ENCODE peak calls at places on chromosomes 6 and 20, in six cellular contexts. E is kidney, Y is stromal cell of bone marrow, Q is H4, G is substantia nigra, X is right lobe of liver. A is an unnamed sample.

GRCh38 chr20:34710568-34710839 is 6.4 kb downstream of the TP53INP2 start:
- DNase-seq in E (no peak), Y (no peak), Q (no peak), G (no peak), X (no peak), A (no peak)

GRCh38 chr20:49880177-49880576 is 35.2 kb downstream of the SPATA2 start:
- DNase-seq in E (no peak), Y (no peak), Q (no peak), G (no peak), X (no peak), A (peak)

GRCh38 chr20:50211065-50211464 is 20.4 kb downstream of the CEBPB start:
- DNase-seq in E (peak), Y (no peak), Q (no peak), G (no peak), X (no peak), A (no peak)

GRCh38 chr20:58787211-58788067 is 63.3 kb downstream of the GNAS-AS1 start:
- DNase-seq in E (peak), Y (no peak), Q (no peak), G (no peak), X (no peak), A (no peak)

GRCh38 chr6:138844203-138844602 is 48.3 kb downstream of the ECT2L start:
- DNase-seq in E (no peak), Y (no peak), Q (peak), G (no peak), X (no peak), A (peak)

GRCh38 chr6:17589402-17590116 is 10.5 kb upstream of the FAM8A1 start:
- DNase-seq in E (no peak), Y (peak), Q (peak), G (no peak), X (no peak), A (peak)

GRCh38 chr6:128742900-128743299 is 140.0 kb upstream of the LAMA2 start:
- DNase-seq in E (no peak), Y (no peak), Q (no peak), G (no peak), X (no peak), A (no peak)

GRCh38 chr6:107418118-107418517 is 41.2 kb downstream of the PDSS2 start:
- DNase-seq in E (no peak), Y (no peak), Q (no peak), G (no peak), X (no peak), A (no peak)

GRCh38 chr20:21702553-21703467 is 2.7 kb upstream of the PAX1 start:
- DNase-seq in E (peak), Y (no peak), Q (peak), G (peak), X (peak), A (no peak)

GRCh38 chr6:117919775-117920492 is 12.9 kb downstream of the SLC35F1 start:
- DNase-seq in E (peak), Y (no peak), Q (no peak), G (peak), X (peak), A (no peak)

GRCh38 chr6:105726902-105727655 is 324.2 kb upstream of the PREP start:
- DNase-seq in E (no peak), Y (no peak), Q (no peak), G (no peak), X (no peak), A (no peak)

GRCh38 chr6:151209071-151209831 is 30.5 kb upstream of the AKAP12 start:
- DNase-seq in E (no peak), Y (no peak), Q (peak), G (no peak), X (no peak), A (no peak)

GRCh38 chr6:139386404-139386803 is 12.0 kb upstream of the CITED2 start:
- DNase-seq in E (no peak), Y (no peak), Q (no peak), G (no peak), X (no peak), A (no peak)

GRCh38 chr6:106519460-106520394 is 109.6 kb downstream of the RTN4IP1 start:
- DNase-seq in E (peak), Y (peak), Q (peak), G (peak), X (no peak), A (peak)

GRCh38 chr6:89834884-89835792 is 5.5 kb downstream of the CASP8AP2 start:
- DNase-seq in E (no peak), Y (no peak), Q (no peak), G (no peak), X (no peak), A (no peak)

GRCh38 chr20:16098890-16099639 is 474.2 kb downstream of the KIF16B start:
- DNase-seq in E (no peak), Y (no peak), Q (no peak), G (no peak), X (no peak), A (no peak)

GRCh38 chr20:36861875-36862801 is 13.8 kb upstream of the TLDC2 start:
- DNase-seq in E (peak), Y (peak), Q (peak), G (peak), X (peak), A (no peak)

GRCh38 chr6:26233608-26234420 is 131.2 kb upstream of the BTN3A2 start:
- DNase-seq in E (no peak), Y (no peak), Q (peak), G (peak), X (no peak), A (no peak)

GRCh38 chr6:16481680-16482079 is 243.3 kb downstream of the GMPR start:
- DNase-seq in E (no peak), Y (no peak), Q (no peak), G (no peak), X (no peak), A (no peak)

GRCh38 chr20:48725589-48725991 is 102.2 kb downstream of the PREX1 start:
- DNase-seq in E (no peak), Y (no peak), Q (peak), G (no peak), X (no peak), A (no peak)

GRCh38 chr6:102813489-102814275 is 1420.2 kb downstream of the GRIK2 start:
- DNase-seq in E (no peak), Y (no peak), Q (no peak), G (no peak), X (no peak), A (no peak)

GRCh38 chr6:38215651-38216319 is 396.3 kb downstream of the ZFAND3 start:
- DNase-seq in E (no peak), Y (no peak), Q (no peak), G (no peak), X (no peak), A (no peak)

GRCh38 chr6:160831751-160832150 is 129.7 kb downstream of the PLG start:
- DNase-seq in E (no peak), Y (no peak), Q (no peak), G (no peak), X (no peak), A (no peak)

GRCh38 chr6:132712366-132712765 is 1.5 kb downstream of the VNN1 start:
- DNase-seq in E (no peak), Y (no peak), Q (no peak), G (no peak), X (no peak), A (no peak)

GRCh38 chr6:52263709-52264320 is 19.5 kb upstream of the IL17F start:
- DNase-seq in E (peak), Y (peak), Q (peak), G (peak), X (peak), A (peak)

GRCh38 chr6:9463311-9463710 is 951.6 kb downstream of the TFAP2A start:
- DNase-seq in E (no peak), Y (no peak), Q (no peak), G (no peak), X (no peak), A (no peak)

GRCh38 chr6:161137839-161138544 is 135.9 kb downstream of the AGPAT4 start:
- DNase-seq in E (peak), Y (no peak), Q (no peak), G (no peak), X (no peak), A (no peak)

A was measured in astrocyte of the cerebellum.